ENCODE peak calls at places on chromosomes 13 and 19, in eight cellular contexts. E is G401; W is H54; S is activated T-cell treated with anti-CD3 and anti-CD28 coated beads for 1 hour; M is HCEC 1CT; Z is neural crest cell; T is CD4-positive, CD25-positive, alpha-beta regulatory T cell; Y is pulmonary artery endothelial cell. V is an unnamed sample.

GRCh38 chr19:31943778-31944177 is 401.6 kb upstream of the ZNF507 start:
- DNase-seq in S (no peak), Y (no peak), M (no peak), Z (no peak), T (no peak), W (no peak), E (no peak), V (no peak)

GRCh38 chr19:497476-497860 is 1.2 kb downstream of the MADCAM1 start:
- DNase-seq in E (no peak), S (no peak), M (no peak), Z (no peak), T (no peak), Y (no peak), W (no peak), V (peak)

GRCh38 chr13:71374471-71375041 is 492.4 kb downstream of the DACH1 start:
- DNase-seq in E (no peak), W (no peak), T (no peak), Z (peak), Y (no peak), S (no peak), M (no peak), V (no peak)

GRCh38 chr13:34752561-34752960 is 189.5 kb upstream of the NBEA start:
- DNase-seq in M (no peak), S (no peak), T (no peak), W (no peak), E (no peak), Y (no peak), Z (no peak), V (no peak)

GRCh38 chr13:95226932-95227718 is 74.1 kb downstream of the ABCC4 start:
- DNase-seq in Z (no peak), S (no peak), T (peak), Y (no peak), W (no peak), M (no peak), E (no peak), V (peak)

GRCh38 chr19:44850641-44851109 is 4.6 kb downstream of the NECTIN2 start:
- DNase-seq in M (no peak), Y (no peak), S (no peak), W (no peak), Z (no peak), T (no peak), E (no peak), V (no peak)

GRCh38 chr13:86813198-86813597 is 858.0 kb upstream of the SLITRK5 start:
- DNase-seq in W (no peak), Y (no peak), Z (no peak), M (no peak), S (no peak), T (no peak), E (no peak), V (no peak)

GRCh38 chr19:7225741-7226140 is 68.5 kb downstream of the INSR start:
- DNase-seq in W (no peak), Y (no peak), T (no peak), E (no peak), S (no peak), M (no peak), Z (no peak), V (no peak)

GRCh38 chr19:17755533-17755885 is 4.2 kb downstream of the FCHO1 start:
- DNase-seq in E (no peak), T (no peak), Z (no peak), S (no peak), W (no peak), Y (no peak), M (no peak), V (no peak)

GRCh38 chr13:110232756-110233155 is 74.2 kb downstream of the COL4A1 start:
- DNase-seq in Y (no peak), T (no peak), M (peak), W (no peak), Z (no peak), S (no peak), E (no peak), V (no peak)